ENCODE peak calls at places on chromosomes 6 and 20, in nine cellular contexts. E, H, F, M, Y, P, Q, A and D are unnamed samples. For H3K4me1, the result is how much of the 10 kb centered on the place peaks cover.

GRCh38 chr20:9912858-9913434 is 74.1 kb upstream of the PAK5 start:
- DNase-seq in Y (no peak), A (peak), M (peak), Q (no peak), F (no peak), E (no peak), P (no peak), H (peak), D (peak)

GRCh38 chr6:3929281-3929798 is 80.2 kb downstream of the FAM50B start:
- DNase-seq in Q (peak), E (no peak), M (peak), F (no peak), A (no peak), H (peak), Y (no peak), P (no peak), D (peak)

GRCh38 chr6:152232494-152233151 is 404.5 kb downstream of the SYNE1 start:
- DNase-seq in P (no peak), M (peak), H (no peak), F (no peak), A (no peak), Y (peak), Q (no peak), E (no peak), D (no peak)

GRCh38 chr6:134363323-134364039 is 45.6 kb upstream of the SGK1 start:
- DNase-seq in E (no peak), Q (no peak), Y (no peak), A (no peak), M (peak), P (no peak), F (no peak), H (no peak), D (peak)

GRCh38 chr6:5728726-5729434 is 277.8 kb downstream of the NRN1 start:
- DNase-seq in M (peak), F (no peak), Q (no peak), A (no peak), P (no peak), H (no peak), Y (no peak), E (no peak), D (no peak)

GRCh38 chr20:32040142-32040953 is 11.7 kb upstream of the HCK start:
- DNase-seq in P (no peak), A (no peak), Y (no peak), E (no peak), F (no peak), M (no peak), Q (no peak), H (no peak), D (peak)

GRCh38 chr6:74756903-74757302 is 448.9 kb downstream of the COL12A1 start:
- DNase-seq in M (no peak), P (no peak), Y (no peak), H (no peak), A (no peak), Q (no peak), E (no peak), F (no peak), D (no peak)

GRCh38 chr6:70709826-70710225 is 42.1 kb downstream of the SMAP1 start:
- DNase-seq in M (peak), Q (no peak), P (no peak), H (no peak), Y (no peak), A (no peak), E (no peak), F (no peak), D (no peak)

GRCh38 chr6:100948381-100949133 is 67.4 kb upstream of the ASCC3 start:
- DNase-seq in P (no peak), Q (no peak), Y (no peak), E (no peak), F (no peak), M (peak), A (no peak), H (no peak), D (no peak)

GRCh38 chr20:46994341-46994740 is 99.7 kb downstream of the EYA2 start:
- DNase-seq in Q (no peak), F (no peak), A (no peak), E (no peak), M (no peak), P (no peak), H (no peak), Y (no peak), D (no peak)

GRCh38 chr6:84135291-84135690 is 92.2 kb downstream of the CEP162 start:
- DNase-seq in E (no peak), Y (no peak), H (no peak), A (no peak), M (no peak), F (no peak), Q (no peak), P (no peak), D (no peak)

GRCh38 chr6:34423254-34423653 is 2.6 kb downstream of the RPS10 start:
- DNase-seq in Q (no peak), E (no peak), H (no peak), Y (no peak), P (no peak), A (no peak), F (no peak), M (peak), D (no peak)

GRCh38 chr6:89412071-89413005 is at the start of gene RRAGD:
- DNase-seq in E (peak), Q (peak), Y (peak), F (peak), A (peak), H (peak), M (no peak), P (peak), D (peak)

GRCh38 chr6:69022991-69023390 is 387.9 kb downstream of the ADGRB3 start:
- DNase-seq in F (no peak), Y (no peak), E (no peak), M (peak), Q (no peak), H (no peak), P (no peak), A (no peak), D (no peak)

GRCh38 chr20:53668981-53669380 is 75.3 kb upstream of the ZNF217 start:
- DNase-seq in A (no peak), Y (no peak), Q (no peak), M (no peak), P (peak), H (no peak), E (no peak), F (no peak), D (no peak)

GRCh38 chr6:82057846-82058554 is 189.5 kb downstream of the IBTK start:
- DNase-seq in P (no peak), H (no peak), E (no peak), M (peak), Y (no peak), A (no peak), F (no peak), Q (no peak), D (no peak)

GRCh38 chr6:4274382-4275082 is 139.2 kb upstream of the ECI2 start:
- DNase-seq in F (no peak), Q (no peak), H (no peak), Y (no peak), M (peak), P (no peak), E (no peak), A (no peak), D (no peak)

GRCh38 chr20:50820515-50821256 is 25.8 kb downstream of the BCAS4 start:
- DNase-seq in P (no peak), E (no peak), A (no peak), H (no peak), F (no peak), M (no peak), Q (no peak), Y (no peak), D (no peak)

GRCh38 chr6:6975395-6976111 is 132.2 kb upstream of the RREB1 start:
- DNase-seq in H (no peak), Y (peak), Q (no peak), E (no peak), F (no peak), M (no peak), A (no peak), P (no peak), D (peak)

GRCh38 chr20:34472246-34472925 is 43.8 kb upstream of the DYNLRB1 start:
- DNase-seq in P (no peak), F (no peak), M (peak), Y (no peak), E (no peak), Q (no peak), A (no peak), H (no peak), D (no peak)

GRCh38 chr6:95670011-95670463 is 92.7 kb downstream of the MANEA start:
- DNase-seq in Q (no peak), A (no peak), P (no peak), Y (no peak), M (no peak), H (no peak), F (no peak), E (peak), D (no peak)

GRCh38 chr6:15495375-15495901 is 167.4 kb downstream of the DTNBP1 start:
- DNase-seq in H (no peak), M (no peak), A (no peak), Y (peak), F (no peak), Q (no peak), E (no peak), P (no peak), D (no peak)

GRCh38 chr6:141048451-141048850 is 1084.3 kb upstream of the GJE1 start:
- DNase-seq in P (no peak), H (no peak), Q (no peak), Y (no peak), M (no peak), F (no peak), A (no peak), E (no peak), D (no peak)

GRCh38 chr6:13920584-13920983 is 4.2 kb upstream of the RNF182 start:
- DNase-seq in P (no peak), F (no peak), A (no peak), Y (no peak), H (no peak), E (no peak), M (no peak), Q (no peak), D (no peak)

GRCh38 chr20:50434653-50435396 is 75.4 kb upstream of the PTPN1 start:
- DNase-seq in Y (no peak), M (peak), Q (no peak), H (no peak), F (no peak), E (no peak), P (no peak), A (no peak), D (peak)

GRCh38 chr20:47296950-47297349 is 59.5 kb downstream of the ZMYND8 start:
- DNase-seq in E (no peak), Y (no peak), H (no peak), M (no peak), P (no peak), F (no peak), A (no peak), Q (no peak), D (no peak)

GRCh38 chr6:153231048-153231635 is 100.1 kb upstream of the RGS17 start:
- DNase-seq in P (peak), F (no peak), A (peak), Q (no peak), M (peak), H (no peak), Y (peak), E (no peak), D (peak)

GRCh38 chr6:126888727-126889725 is 229.4 kb upstream of the RSPO3 start:
- DNase-seq in E (no peak), Q (no peak), F (no peak), P (no peak), A (no peak), M (no peak), H (no peak), Y (no peak), D (no peak)

GRCh38 chr6:24227556-24227955 is 101.5 kb downstream of the NRSN1 start:
- DNase-seq in A (no peak), F (no peak), M (no peak), Y (no peak), Q (no peak), E (no peak), H (no peak), P (no peak), D (no peak)

GRCh38 chr6:1917628-1918371 is 308.1 kb downstream of the FOXC1 start:
- DNase-seq in A (no peak), E (no peak), F (no peak), Y (no peak), H (no peak), Q (no peak), M (peak), P (no peak), D (peak)

GRCh38 chr6:63644668-63645326 is 9.2 kb downstream of the PHF3 start:
- DNase-seq in H (no peak), Q (no peak), E (no peak), Y (no peak), P (no peak), F (no peak), A (no peak), M (no peak), D (no peak)

GRCh38 chr6:17897681-17898080 is 89.8 kb downstream of the KIF13A start:
- DNase-seq in M (no peak), E (no peak), F (no peak), P (no peak), Y (no peak), A (no peak), Q (no peak), H (no peak), D (no peak)

GRCh38 chr6:5384276-5384675 is 123.0 kb downstream of the FARS2 start:
- DNase-seq in E (no peak), P (no peak), Q (no peak), M (no peak), H (no peak), A (no peak), Y (no peak), F (no peak), D (no peak)

GRCh38 chr6:41028618-41029486 is 10.2 kb downstream of the UNC5CL start:
- DNase-seq in F (no peak), E (no peak), H (no peak), M (no peak), P (no peak), Y (no peak), A (no peak), Q (peak), D (no peak)
- H3K4me3 ChIP-seq in F (peak), E (peak), H (peak), M (no peak), P (peak), Y (peak), A (peak), Q (peak), D (no peak)

GRCh38 chr6:28334272-28335039 is 1.5 kb downstream of the ZSCAN31 start:
- DNase-seq in H (no peak), Q (no peak), M (no peak), P (no peak), A (no peak), F (no peak), Y (no peak), E (no peak), D (no peak)

GRCh38 chr6:28335040-28335563 is 846 bp downstream of the ZSCAN31 start:
- DNase-seq in E (no peak), Q (no peak), P (no peak), M (no peak), F (no peak), H (no peak), A (peak), Y (no peak), D (no peak)

GRCh38 chr6:28335564-28336283 is at the start of gene ZSCAN31:
- DNase-seq in H (peak), Y (peak), E (peak), Q (peak), P (peak), M (peak), A (peak), F (peak), D (peak)

GRCh38 chr6:28337103-28337520 is 1.2 kb upstream of the ZSCAN31 start:
- DNase-seq in F (no peak), P (no peak), Y (no peak), H (no peak), M (no peak), E (no peak), Q (no peak), A (no peak), D (no peak)

DNA sequence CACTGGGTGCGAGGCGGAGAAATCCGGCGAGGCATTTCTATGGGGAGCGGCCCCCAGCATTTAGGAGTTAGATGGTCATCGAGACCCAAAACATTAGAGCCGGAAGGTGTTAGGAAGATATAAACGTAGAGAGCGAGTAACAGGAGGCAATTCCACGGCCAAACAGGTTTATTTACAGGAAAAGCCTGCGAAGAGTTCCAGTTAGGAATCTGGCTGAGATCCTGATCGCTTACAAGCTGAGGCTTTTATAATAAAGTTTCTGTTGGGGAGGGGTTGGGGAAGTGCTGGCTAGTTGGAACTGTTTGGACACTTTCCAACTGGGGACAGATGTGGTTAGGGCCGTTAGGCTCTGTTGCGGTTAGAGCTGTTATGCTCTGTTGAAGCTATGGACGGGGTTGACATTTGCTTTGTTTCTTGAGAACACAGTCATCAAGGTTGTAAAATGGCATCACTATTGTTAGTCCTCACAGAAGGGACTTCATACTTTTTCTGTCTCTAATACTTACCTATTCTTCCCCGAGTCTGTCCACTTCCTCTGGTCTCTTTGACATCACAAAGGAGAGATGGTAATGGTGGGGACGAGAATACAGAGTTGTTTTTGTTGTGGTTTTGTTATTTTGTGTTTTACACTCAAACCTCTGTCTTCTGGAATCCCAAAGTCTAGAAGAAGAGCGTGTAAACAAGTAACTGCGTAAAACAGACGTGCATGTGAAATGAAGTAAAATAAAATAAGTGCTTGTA is 506 bp upstream of the ZSCAN31 start:
- DNase-seq in M (peak), Q (no peak), E (no peak), F (no peak), P (no peak), A (no peak), H (peak), Y (peak), D (peak)
- TF ChIP-seq POLR2A in M (no peak), Q (no peak), E (no peak), F (no peak), P (no peak), A (no peak), H (no peak), Y (no peak), D (no peak)

GRCh38 chr6:129685640-129686031 is 24.3 kb downstream of the ARHGAP18 start:
- DNase-seq in H (no peak), F (no peak), M (no peak), Q (no peak), A (no peak), Y (no peak), P (no peak), E (no peak), D (no peak)
- H3K4me1 ChIP-seq in H (under half), F (under half), M (under half), Q (under half), A (under half), Y (under half), P (under half), E (under half), D (under half)

GRCh38 chr20:19748687-19749086 is 9.4 kb upstream of the RIN2 start:
- DNase-seq in P (no peak), H (no peak), E (no peak), F (no peak), Y (no peak), A (no peak), M (no peak), Q (no peak), D (no peak)
- H3K4me3 ChIP-seq in P (no peak), H (no peak), E (no peak), F (no peak), Y (no peak), A (no peak), M (no peak), Q (no peak), D (no peak)